ENCODE peak calls at places on chromosomes 11 and 22, in ten cellular contexts. M is transverse colon, O is GM23338, H is HCT116, W is spleen, A is prostate gland, V is GM12892, C is breast epithelium, R is suprapubic skin, E is endothelial cell of umbilical vein. S is an unnamed sample.
A peak's percentile ranks its signal among the peaks of the same experiment; 100 is the strongest.

GRCh38 chr11:1310772-1311468 is 1.5 kb upstream of the TOLLIP start:
- DNase-seq in M (no peak), O (no peak), H (no peak), W (peak; percentile 89), A (no peak), V (no peak), C (no peak), R (peak; percentile 69), E (no peak), S (peak; percentile 80)

GRCh38 chr11:120744016-120744994 is 232.8 kb downstream of the GRIK4 start:
- DNase-seq in M (no peak), O (no peak), H (no peak), W (no peak), A (no peak), V (no peak), C (no peak), R (no peak), E (no peak), S (no peak)

GRCh38 chr11:123072279-123072678 is 10.3 kb upstream of the HSPA8 start:
- DNase-seq in M (no peak), O (no peak), H (no peak), W (no peak), A (peak; percentile 58), V (no peak), C (peak; percentile 63), R (no peak), E (no peak), S (no peak)

GRCh38 chr11:20113147-20113435 is 47.2 kb downstream of the DBX1 start:
- DNase-seq in M (no peak), O (no peak), H (no peak), W (no peak), A (no peak), V (no peak), C (peak; percentile 48), R (no peak), E (no peak), S (no peak)

GRCh38 chr11:8267831-8268529 is 4.3 kb upstream of the LMO1 start:
- DNase-seq in M (no peak), O (peak; percentile 65), H (no peak), W (peak; percentile 82), A (no peak), V (peak; percentile 41), C (no peak), R (peak; percentile 80), E (no peak), S (peak; percentile 87)

GRCh38 chr11:67279589-67280340 is 9.3 kb upstream of the ANKRD13D start:
- DNase-seq in M (no peak), O (no peak), H (no peak), W (peak; percentile 80), A (no peak), V (no peak), C (no peak), R (no peak), E (no peak), S (no peak)

GRCh38 chr11:65378208-65378927 is 4.1 kb downstream of the SLC25A45 start:
- DNase-seq in M (peak; percentile 52), O (no peak), H (no peak), W (no peak), A (no peak), V (no peak), C (no peak), R (no peak), E (no peak), S (peak; percentile 55)

GRCh38 chr11:17859552-17859951 is 125.0 kb downstream of the KCNC1 start:
- DNase-seq in M (no peak), O (no peak), H (no peak), W (no peak), A (no peak), V (no peak), C (no peak), R (no peak), E (no peak), S (no peak)

GRCh38 chr11:92728628-92729027 is 240.8 kb upstream of the MTNR1B start:
- DNase-seq in M (no peak), O (no peak), H (no peak), W (no peak), A (no peak), V (no peak), C (no peak), R (no peak), E (no peak), S (no peak)

GRCh38 chr11:9004310-9004945 is 627 bp upstream of the NRIP3 start:
- DNase-seq in M (peak; percentile 23), O (peak; percentile 82), H (no peak), W (peak; percentile 83), A (no peak), V (peak; percentile 8), C (no peak), R (peak; percentile 81), E (no peak), S (peak; percentile 24)

GRCh38 chr11:131412061-131412460 is 41.6 kb downstream of the NTM start:
- DNase-seq in M (no peak), O (no peak), H (no peak), W (no peak), A (no peak), V (no peak), C (no peak), R (no peak), E (no peak), S (no peak)

GRCh38 chr11:45051621-45052020 is 94.8 kb upstream of the PRDM11 start:
- DNase-seq in M (no peak), O (no peak), H (no peak), W (no peak), A (no peak), V (no peak), C (no peak), R (no peak), E (no peak), S (no peak)

GRCh38 chr22:17087176-17088131 is 2.7 kb downstream of the IL17RA start:
- DNase-seq in M (no peak), O (no peak), H (no peak), W (no peak), A (no peak), V (no peak), C (no peak), R (peak; percentile 58), E (no peak), S (no peak)

GRCh38 chr11:93652161-93652597 is 9.3 kb upstream of the CEP295 start:
- DNase-seq in M (no peak), O (peak; percentile 67), H (no peak), W (no peak), A (peak; percentile 40), V (no peak), C (no peak), R (no peak), E (peak; percentile 56), S (no peak)

GRCh38 chr11:100576044-100577021 is 110.8 kb upstream of the ARHGAP42 start:
- DNase-seq in M (no peak), O (peak; percentile 76), H (peak; percentile 43), W (no peak), A (peak; percentile 25), V (no peak), C (no peak), R (no peak), E (peak; percentile 56), S (no peak)

GRCh38 chr22:23912293-23912903 is 18.2 kb downstream of the MIF start:
- DNase-seq in M (no peak), O (no peak), H (no peak), W (no peak), A (no peak), V (no peak), C (no peak), R (no peak), E (no peak), S (no peak)
- TF ChIP-seq POLR2AphosphoS5 in M (no peak), O (no peak), H (no peak), W (no peak), A (no peak), V (no peak), C (no peak), R (no peak), E (no peak), S (no peak)

GRCh38 chr11:10657308-10658271 is 36.0 kb downstream of the IRAG1 start:
- DNase-seq in M (no peak), O (peak; percentile 14), H (no peak), W (no peak), A (no peak), V (no peak), C (no peak), R (no peak), E (peak; percentile 54), S (no peak)
- TF ChIP-seq POLR2AphosphoS5 in M (no peak), O (no peak), H (peak; percentile 42), W (peak; percentile 25), A (no peak), V (no peak), C (peak; percentile 49), R (no peak), E (no peak), S (no peak)

GRCh38 chr11:101916422-101916821 is at the start of gene ANGPTL5:
- DNase-seq in M (no peak), O (no peak), H (no peak), W (no peak), A (no peak), V (no peak), C (no peak), R (no peak), E (no peak), S (no peak)

GRCh38 chr11:101915811-101916291 is 471 bp downstream of the ANGPTL5 start:
- DNase-seq in M (no peak), O (peak; percentile 13), H (no peak), W (no peak), A (no peak), V (no peak), C (no peak), R (no peak), E (peak; percentile 79), S (no peak)

GRCh38 chr11:101914349-101914736 is 467 bp upstream of the CEP126 start:
- DNase-seq in M (no peak), O (no peak), H (no peak), W (no peak), A (no peak), V (no peak), C (no peak), R (no peak), E (no peak), S (no peak)

GRCh38 chr11:101913631-101914030 is 1.2 kb upstream of the CEP126 start:
- DNase-seq in M (no peak), O (no peak), H (no peak), W (no peak), A (no peak), V (no peak), C (no peak), R (no peak), E (no peak), S (no peak)

GRCh38 chr11:101914737-101915426 is at the start of gene CEP126:
- DNase-seq in M (peak; percentile 95), O (peak; percentile 97), H (peak; percentile 81), W (peak; percentile 97), A (peak; percentile 89), V (peak; percentile 60), C (peak; percentile 88), R (peak; percentile 97), E (peak; percentile 99), S (peak; percentile 95)
- TF ChIP-seq POLR2AphosphoS5 in M (peak; percentile 56), O (peak; percentile 50), H (peak; percentile 63), W (peak; percentile 63), A (peak; percentile 75), V (no peak), C (peak; percentile 62), R (peak; percentile 34), E (peak; percentile 86), S (no peak)

DNA sequence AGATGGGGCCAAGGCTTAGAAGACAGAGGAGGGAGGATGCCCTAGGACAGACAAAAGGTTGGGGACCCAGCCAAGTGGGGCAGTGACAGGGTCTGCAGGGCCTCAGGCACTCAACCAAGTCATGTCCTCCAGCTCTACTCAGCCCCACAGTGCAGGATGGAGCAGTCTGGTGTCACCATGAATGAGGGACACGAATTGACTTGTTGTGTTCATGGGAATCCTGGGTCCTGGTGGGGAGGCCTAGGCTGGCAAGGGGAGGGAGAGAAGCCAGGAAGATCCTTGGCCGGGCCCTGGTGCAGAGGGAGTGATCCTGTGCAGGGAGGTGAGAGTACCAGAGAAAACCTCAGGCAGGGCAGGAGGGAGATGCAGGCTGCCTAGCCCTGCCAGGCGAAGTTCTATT is 12.0 kb downstream of the P2RY6 start:
- DNase-seq in M (no peak), O (no peak), H (no peak), W (peak; percentile 46), A (no peak), V (no peak), C (no peak), R (no peak), E (no peak), S (no peak)
- TF ChIP-seq POLR2AphosphoS5 in M (no peak), O (no peak), H (no peak), W (no peak), A (no peak), V (no peak), C (no peak), R (no peak), E (no peak), S (no peak)